ENCODE peak calls at places on chromosomes 12 and 14, in six cellular contexts. One of them, this sample, is unnamed.
A peak's percentile ranks its signal among the peaks of the same experiment; 100 is the strongest.

GRCh38 chr12:69929531-69929930 is 104.5 kb downstream of the MYRFL start:
- DNase-seq in stomach: no peak
- DNase-seq in ovary: no peak
- DNase-seq in H1: no peak
- DNase-seq in breast epithelium: no peak
- DNase-seq in HCT116: no peak
- DNase-seq in this sample: no peak

GRCh38 chr12:76255281-76255680 is 92.9 kb downstream of the BBS10 start:
- DNase-seq in stomach: no peak
- DNase-seq in ovary: no peak
- DNase-seq in H1: no peak
- DNase-seq in breast epithelium: no peak
- DNase-seq in HCT116: no peak
- DNase-seq in this sample: no peak

GRCh38 chr14:59591641-59592040 is 15.0 kb upstream of the CCDC175 start:
- DNase-seq in stomach: no peak
- DNase-seq in ovary: no peak
- DNase-seq in H1: no peak
- DNase-seq in breast epithelium: no peak
- DNase-seq in HCT116: no peak
- DNase-seq in this sample: no peak

GRCh38 chr12:124036117-124037109 is 63.4 kb downstream of the ZNF664 start:
- DNase-seq in stomach: peak; percentile 50
- DNase-seq in ovary: peak; percentile 63
- DNase-seq in H1: peak; percentile 61
- DNase-seq in breast epithelium: no peak
- DNase-seq in HCT116: peak; percentile 15
- DNase-seq in this sample: no peak

GRCh38 chr12:128381537-128381936 is 114.6 kb downstream of the TMEM132C start:
- DNase-seq in stomach: no peak
- DNase-seq in ovary: no peak
- DNase-seq in H1: no peak
- DNase-seq in breast epithelium: no peak
- DNase-seq in HCT116: no peak
- DNase-seq in this sample: no peak

GRCh38 chr12:58918475-58918874 is 1.8 kb downstream of the LRIG3 start:
- DNase-seq in stomach: no peak
- DNase-seq in ovary: no peak
- DNase-seq in H1: no peak
- DNase-seq in breast epithelium: no peak
- DNase-seq in HCT116: no peak
- DNase-seq in this sample: no peak

GRCh38 chr12:10362828-10363664 is 26.8 kb downstream of the KLRK1 start:
- DNase-seq in stomach: no peak
- DNase-seq in ovary: no peak
- DNase-seq in H1: no peak
- DNase-seq in breast epithelium: no peak
- DNase-seq in HCT116: no peak
- DNase-seq in this sample: no peak

GRCh38 chr12:81617915-81618314 is 141.2 kb downstream of the PPFIA2 start:
- DNase-seq in stomach: no peak
- DNase-seq in ovary: no peak
- DNase-seq in H1: no peak
- DNase-seq in breast epithelium: no peak
- DNase-seq in HCT116: no peak
- DNase-seq in this sample: no peak

GRCh38 chr12:52518574-52519469 is 1.4 kb downstream of the KRT5 start:
- DNase-seq in stomach: no peak
- DNase-seq in ovary: no peak
- DNase-seq in H1: peak; percentile 29
- DNase-seq in breast epithelium: no peak
- DNase-seq in HCT116: no peak
- DNase-seq in this sample: peak; percentile 82

GRCh38 chr12:124738636-124739467 is 124.8 kb downstream of the SCARB1 start:
- DNase-seq in stomach: peak; percentile 73
- DNase-seq in ovary: no peak
- DNase-seq in H1: no peak
- DNase-seq in breast epithelium: no peak
- DNase-seq in HCT116: no peak
- DNase-seq in this sample: no peak

GRCh38 chr12:72285861-72286260 is 13.7 kb downstream of the TRHDE start:
- DNase-seq in stomach: no peak
- DNase-seq in ovary: no peak
- DNase-seq in H1: no peak
- DNase-seq in breast epithelium: no peak
- DNase-seq in HCT116: no peak
- DNase-seq in this sample: no peak

GRCh38 chr14:39374846-39375245 is 57.4 kb downstream of the FBXO33 start:
- DNase-seq in stomach: no peak
- DNase-seq in ovary: no peak
- DNase-seq in H1: no peak
- DNase-seq in breast epithelium: no peak
- DNase-seq in HCT116: no peak
- DNase-seq in this sample: no peak

GRCh38 chr12:70576341-70577282 is 60.6 kb downstream of the PTPRB start:
- DNase-seq in stomach: no peak
- DNase-seq in ovary: no peak
- DNase-seq in H1: no peak
- DNase-seq in breast epithelium: no peak
- DNase-seq in HCT116: peak; percentile 66
- DNase-seq in this sample: no peak

GRCh38 chr12:99529966-99530365 is 117.6 kb upstream of the GARIN6 start:
- DNase-seq in stomach: no peak
- DNase-seq in ovary: no peak
- DNase-seq in H1: no peak
- DNase-seq in breast epithelium: no peak
- DNase-seq in HCT116: no peak
- DNase-seq in this sample: no peak

GRCh38 chr12:109592905-109593272 is 19.3 kb downstream of the MVK start:
- DNase-seq in stomach: no peak
- DNase-seq in ovary: no peak
- DNase-seq in H1: no peak
- DNase-seq in breast epithelium: no peak
- DNase-seq in HCT116: no peak
- DNase-seq in this sample: no peak

GRCh38 chr12:74393265-74393664 is 144.4 kb upstream of the ATXN7L3B start:
- DNase-seq in stomach: no peak
- DNase-seq in ovary: no peak
- DNase-seq in H1: no peak
- DNase-seq in breast epithelium: no peak
- DNase-seq in HCT116: peak; percentile 29
- DNase-seq in this sample: no peak

GRCh38 chr14:38567728-38568127 is 311.8 kb upstream of the CLEC14A start:
- DNase-seq in stomach: no peak
- DNase-seq in ovary: no peak
- DNase-seq in H1: no peak
- DNase-seq in breast epithelium: no peak
- DNase-seq in HCT116: no peak
- DNase-seq in this sample: no peak

GRCh38 chr12:43723134-43723533 is 35.5 kb downstream of the PUS7L start:
- DNase-seq in stomach: no peak
- DNase-seq in ovary: no peak
- DNase-seq in H1: no peak
- DNase-seq in breast epithelium: no peak
- DNase-seq in HCT116: no peak
- DNase-seq in this sample: no peak

GRCh38 chr14:96727980-96728717 is 69.0 kb upstream of the VRK1 start:
- DNase-seq in stomach: no peak
- DNase-seq in ovary: no peak
- DNase-seq in H1: no peak
- DNase-seq in breast epithelium: no peak
- DNase-seq in HCT116: no peak
- DNase-seq in this sample: no peak

GRCh38 chr14:55457496-55457895 is 17.1 kb upstream of the TBPL2 start:
- DNase-seq in stomach: no peak
- DNase-seq in ovary: no peak
- DNase-seq in H1: no peak
- DNase-seq in breast epithelium: no peak
- DNase-seq in HCT116: no peak
- DNase-seq in this sample: no peak

GRCh38 chr14:31336646-31337045 is 83.7 kb downstream of the HEATR5A start:
- DNase-seq in stomach: no peak
- DNase-seq in ovary: no peak
- DNase-seq in H1: no peak
- DNase-seq in breast epithelium: no peak
- DNase-seq in HCT116: no peak
- DNase-seq in this sample: no peak

GRCh38 chr12:80892597-80893445 is 44.9 kb downstream of the LIN7A start:
- DNase-seq in stomach: no peak
- DNase-seq in ovary: no peak
- DNase-seq in H1: no peak
- DNase-seq in breast epithelium: no peak
- DNase-seq in HCT116: no peak
- DNase-seq in this sample: no peak

GRCh38 chr12:28883406-28883997 is 265.6 kb upstream of the FAR2 start:
- DNase-seq in stomach: no peak
- DNase-seq in ovary: no peak
- DNase-seq in H1: no peak
- DNase-seq in breast epithelium: no peak
- DNase-seq in HCT116: no peak
- DNase-seq in this sample: no peak

GRCh38 chr14:100538566-100539318 is 48.5 kb downstream of the BEGAIN start:
- DNase-seq in stomach: no peak
- DNase-seq in ovary: peak; percentile 22
- DNase-seq in H1: no peak
- DNase-seq in breast epithelium: peak; percentile 48
- DNase-seq in HCT116: no peak
- DNase-seq in this sample: no peak

DNA sequence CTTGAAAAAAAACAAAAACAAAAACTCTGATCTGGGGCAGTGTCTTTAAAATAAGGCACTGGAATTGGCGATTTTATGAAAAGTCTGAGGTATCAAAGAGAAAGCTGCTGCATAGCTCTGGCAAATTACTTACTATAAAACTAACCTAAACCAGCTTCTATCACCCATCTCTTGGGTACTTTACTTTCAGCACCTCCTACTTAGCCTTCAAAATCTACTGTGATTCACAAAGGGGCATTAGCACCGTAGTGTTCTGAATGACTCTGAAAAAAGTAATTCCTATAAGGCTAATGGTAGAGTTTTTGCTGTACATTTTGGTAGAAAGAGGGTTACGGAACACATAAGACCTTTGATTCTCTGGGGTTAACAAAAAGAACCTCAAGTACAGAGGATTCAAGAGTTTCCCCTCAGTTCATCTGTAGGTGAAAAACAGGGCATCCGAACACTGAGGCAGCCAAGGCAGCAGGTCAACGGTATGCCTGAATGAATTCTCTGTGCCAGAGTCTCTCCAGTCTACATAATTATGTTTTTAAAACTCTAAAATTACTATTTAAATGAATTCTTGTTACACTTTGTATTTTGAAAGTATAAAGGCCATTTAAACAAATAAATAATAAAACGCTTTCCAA is 101.5 kb downstream of the ELK3 start:
- DNase-seq in stomach: no peak
- DNase-seq in ovary: no peak
- DNase-seq in H1: no peak
- DNase-seq in breast epithelium: no peak
- DNase-seq in HCT116: no peak
- DNase-seq in this sample: no peak
- H3K36me3 ChIP-seq in stomach: peaks cover 33% of the 10 kb centered on the region
- H3K36me3 ChIP-seq in ovary: no peaks in the 10 kb centered on the region
- H3K36me3 ChIP-seq in H1: no peaks in the 10 kb centered on the region
- H3K36me3 ChIP-seq in breast epithelium: no peaks in the 10 kb centered on the region
- H3K36me3 ChIP-seq in HCT116: no peaks in the 10 kb centered on the region
- H3K36me3 ChIP-seq in this sample: no peaks in the 10 kb centered on the region

DNA sequence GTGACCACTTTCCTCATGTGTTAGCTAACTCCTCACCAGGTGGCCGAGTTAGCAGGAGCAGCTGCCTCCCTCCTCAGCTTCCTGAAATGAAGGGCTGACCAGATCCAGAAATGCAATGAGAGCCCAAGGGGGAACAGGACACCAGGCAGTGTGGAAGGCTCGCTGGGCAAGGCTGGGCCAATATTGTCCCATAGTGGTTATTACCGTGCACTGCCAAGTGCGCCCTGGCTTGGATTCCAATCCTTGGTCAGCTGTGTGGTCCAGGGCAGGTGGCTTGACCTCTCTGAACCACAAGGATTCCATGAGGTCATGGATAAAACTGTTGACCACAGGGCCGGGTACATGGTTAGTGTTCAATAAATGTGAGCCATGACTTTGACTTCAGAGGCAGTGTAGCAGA is 3.6 kb upstream of the HSPB8 start:
- DNase-seq in stomach: no peak
- DNase-seq in ovary: no peak
- DNase-seq in H1: no peak
- DNase-seq in breast epithelium: no peak
- DNase-seq in HCT116: no peak
- DNase-seq in this sample: no peak
- H3K4me3 ChIP-seq in stomach: no peak overlapping the region
- H3K4me3 ChIP-seq in ovary: no peak overlapping the region
- H3K4me3 ChIP-seq in H1: no peak overlapping the region
- H3K4me3 ChIP-seq in breast epithelium: no peak overlapping the region
- H3K4me3 ChIP-seq in HCT116: no peak overlapping the region
- H3K4me3 ChIP-seq in this sample: no peak overlapping the region

DNA sequence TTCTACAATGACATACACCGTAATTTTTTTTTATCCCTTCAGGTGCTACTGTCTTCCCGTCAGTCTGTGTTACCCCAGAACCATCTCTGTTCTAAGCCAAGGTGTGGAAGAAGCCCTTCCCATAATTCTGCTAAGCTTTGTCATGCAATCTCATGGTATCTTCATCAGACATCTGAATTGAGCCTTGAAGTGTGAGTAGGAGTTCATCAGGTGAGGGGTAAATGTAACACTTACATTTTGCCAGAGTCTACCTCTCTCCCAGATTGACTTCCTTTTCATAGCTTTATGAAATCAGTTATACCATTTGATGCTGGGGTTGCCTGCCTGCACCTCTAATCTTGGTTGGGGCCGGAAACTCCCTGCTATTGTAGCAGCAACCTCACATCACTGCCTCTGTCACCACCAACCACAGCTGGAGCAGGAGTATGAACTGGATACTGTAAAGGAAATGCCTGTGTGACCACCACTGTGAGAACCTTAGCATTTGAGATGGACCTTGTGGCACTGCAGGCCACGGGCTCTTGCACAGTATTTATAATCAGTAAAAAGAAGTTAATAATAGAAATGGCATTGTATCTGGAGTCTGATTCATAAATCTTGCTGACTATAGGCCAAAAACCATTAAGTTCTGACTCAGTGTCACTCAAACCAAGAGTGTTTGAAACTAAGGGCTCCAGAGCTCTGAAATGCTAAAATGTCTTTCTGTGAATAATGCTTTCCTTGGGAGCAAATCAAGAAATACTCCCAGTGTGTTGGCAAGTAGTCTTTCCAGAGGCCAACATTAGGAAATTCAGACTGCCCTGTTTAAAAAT is 58.6 kb upstream of the STK38L start:
- DNase-seq in stomach: no peak
- DNase-seq in ovary: no peak
- DNase-seq in H1: no peak
- DNase-seq in breast epithelium: no peak
- DNase-seq in HCT116: no peak
- DNase-seq in this sample: no peak
- TF ChIP-seq POLR2A in stomach: no peak
- TF ChIP-seq POLR2A in ovary: no peak
- TF ChIP-seq POLR2A in H1: no peak
- TF ChIP-seq POLR2A in breast epithelium: no peak
- TF ChIP-seq POLR2A in HCT116: no peak
- TF ChIP-seq POLR2A in this sample: no peak

GRCh38 chr12:125873031-125873430 is 807.8 kb downstream of the AACS start:
- DNase-seq in stomach: no peak
- DNase-seq in ovary: no peak
- DNase-seq in H1: no peak
- DNase-seq in breast epithelium: no peak
- DNase-seq in HCT116: no peak
- DNase-seq in this sample: no peak

GRCh38 chr12:125871811-125872594 is 806.8 kb downstream of the AACS start:
- DNase-seq in stomach: no peak
- DNase-seq in ovary: no peak
- DNase-seq in H1: no peak
- DNase-seq in breast epithelium: no peak
- DNase-seq in HCT116: no peak
- DNase-seq in this sample: no peak
- H3K36me3 ChIP-seq in stomach: no peaks in the 10 kb centered on the region
- H3K36me3 ChIP-seq in ovary: no peaks in the 10 kb centered on the region
- H3K36me3 ChIP-seq in H1: no peaks in the 10 kb centered on the region
- H3K36me3 ChIP-seq in breast epithelium: no peaks in the 10 kb centered on the region
- H3K36me3 ChIP-seq in HCT116: no peaks in the 10 kb centered on the region
- H3K36me3 ChIP-seq in this sample: no peaks in the 10 kb centered on the region

This sample was measured in vagina.